ENCODE peak calls at places on chromosomes 1 and 21, in seven cellular contexts. A is NCI-H2171; L is fibroblast of lung; X is NT2/D1; U is CD4-positive, alpha-beta T cell; S is BJ; R is nucleus accumbens. T is an unnamed sample.

GRCh38 chr1:160726498-160727391 is 12.3 kb upstream of the SLAMF7 start:
- DNase-seq in A (peak; percentile 16), L (peak; percentile 44), X (peak; percentile 94), U (peak; percentile 51), S (no peak), R (peak; percentile 2), T (peak; percentile 76)

GRCh38 chr1:64093941-64094340 is 109.5 kb upstream of the UBE2U start:
- DNase-seq in A (no peak), L (peak; percentile 59), X (no peak), U (no peak), S (no peak), R (no peak), T (peak; percentile 69)

GRCh38 chr1:218492840-218493239 is 147.7 kb downstream of the TGFB2 start:
- DNase-seq in A (no peak), L (peak; percentile 51), X (no peak), U (no peak), S (no peak), R (no peak), T (peak; percentile 68)

GRCh38 chr21:41957991-41958766 is 4.4 kb upstream of the C2CD2 start:
- DNase-seq in A (peak; percentile 85), L (peak; percentile 94), X (no peak), U (no peak), S (peak; percentile 44), R (no peak), T (peak; percentile 93)

GRCh38 chr21:30408782-30409494 is 13.1 kb downstream of the KRTAP13-1 start:
- DNase-seq in A (peak; percentile 76), L (peak; percentile 9), X (peak; percentile 94), U (no peak), S (no peak), R (no peak), T (peak; percentile 79)

GRCh38 chr1:199545780-199546179 is 481.7 kb upstream of the NR5A2 start:
- DNase-seq in A (no peak), L (no peak), X (peak; percentile 38), U (no peak), S (no peak), R (no peak), T (peak; percentile 34)

GRCh38 chr21:17585875-17586450 is 26.7 kb downstream of the BTG3 start:
- DNase-seq in A (peak; percentile 29), L (peak; percentile 36), X (peak; percentile 30), U (no peak), S (no peak), R (no peak), T (peak; percentile 47)

GRCh38 chr1:52795464-52795863 is 47.1 kb upstream of the ZYG11A start:
- DNase-seq in A (no peak), L (no peak), X (no peak), U (no peak), S (no peak), R (no peak), T (no peak)

GRCh38 chr1:70034403-70034802 is 171.0 kb downstream of the LRRC40 start:
- DNase-seq in A (peak; percentile 38), L (peak; percentile 70), X (peak; percentile 78), U (no peak), S (no peak), R (no peak), T (peak; percentile 86)

GRCh38 chr1:97252076-97252475 is 530.5 kb downstream of the PTBP2 start:
- DNase-seq in A (no peak), L (peak; percentile 80), X (no peak), U (no peak), S (peak; percentile 39), R (no peak), T (peak; percentile 95)

GRCh38 chr1:31639543-31639942 is 5.1 kb downstream of the PEF1 start:
- DNase-seq in A (no peak), L (peak; percentile 72), X (no peak), U (no peak), S (no peak), R (no peak), T (peak; percentile 91)

GRCh38 chr1:9849691-9850441 is 26.1 kb upstream of the CLSTN1 start:
- DNase-seq in A (peak; percentile 74), L (no peak), X (no peak), U (no peak), S (no peak), R (no peak), T (no peak)

GRCh38 chr21:32334980-32335471 is 36.4 kb downstream of the MRAP start:
- DNase-seq in A (peak; percentile 91), L (peak; percentile 56), X (no peak), U (no peak), S (peak; percentile 19), R (peak; percentile 46), T (peak; percentile 17)

GRCh38 chr1:244964112-244964971 is 100.0 kb upstream of the HNRNPU start:
- DNase-seq in A (no peak), L (peak; percentile 90), X (no peak), U (no peak), S (peak; percentile 71), R (no peak), T (peak; percentile 83)

GRCh38 chr1:205596876-205597275 is 34.9 kb downstream of the ELK4 start:
- DNase-seq in A (no peak), L (no peak), X (no peak), U (no peak), S (no peak), R (no peak), T (no peak)